ENCODE peak calls at places on chromosome 19, in eight cellular contexts. Z, P, A, E, Y, U, L and M are unnamed samples.

GRCh38 chr19:35109395-35110112 is 6.1 kb upstream of the FXYD3 start:
- DNase-seq in Z (no peak), P (no peak), A (no peak), E (no peak), Y (no peak), U (no peak), L (no peak), M (no peak)

GRCh38 chr19:47512183-47512947 is 2.5 kb downstream of the NAPA start:
- DNase-seq in Z (no peak), P (peak), A (no peak), E (no peak), Y (peak), U (no peak), L (peak), M (no peak)

GRCh38 chr19:3383121-3383722 is 16.8 kb downstream of the NFIC start:
- DNase-seq in Z (no peak), P (peak), A (no peak), E (no peak), Y (no peak), U (no peak), L (peak), M (peak)

GRCh38 chr19:18349524-18350128 is 9.2 kb downstream of the PGPEP1 start:
- DNase-seq in Z (peak), P (peak), A (no peak), E (peak), Y (no peak), U (no peak), L (peak), M (peak)

GRCh38 chr19:35013047-35013819 is 13.1 kb downstream of the GRAMD1A start:
- DNase-seq in Z (peak), P (peak), A (peak), E (peak), Y (no peak), U (peak), L (peak), M (peak)

GRCh38 chr19:42197375-42197817 is 20.1 kb downstream of the DEDD2 start:
- DNase-seq in Z (peak), P (no peak), A (no peak), E (no peak), Y (no peak), U (no peak), L (no peak), M (peak)

GRCh38 chr19:40240332-40240731 is 13.8 kb upstream of the CCNP start:
- DNase-seq in Z (no peak), P (no peak), A (no peak), E (no peak), Y (no peak), U (no peak), L (no peak), M (no peak)

GRCh38 chr19:43789029-43789428 is 8.3 kb upstream of the KCNN4 start:
- DNase-seq in Z (peak), P (no peak), A (no peak), E (no peak), Y (no peak), U (no peak), L (peak), M (peak)

GRCh38 chr19:17097593-17098126 is 22.1 kb downstream of the MYO9B start:
- DNase-seq in Z (no peak), P (no peak), A (no peak), E (no peak), Y (no peak), U (no peak), L (peak), M (peak)

GRCh38 chr19:45168767-45169351 is 8.1 kb upstream of the NKPD1 start:
- DNase-seq in Z (no peak), P (no peak), A (no peak), E (no peak), Y (no peak), U (no peak), L (no peak), M (peak)

GRCh38 chr19:38095411-38096308 is 128.4 kb downstream of the DPF1 start:
- DNase-seq in Z (peak), P (peak), A (peak), E (peak), Y (peak), U (peak), L (peak), M (no peak)

GRCh38 chr19:54164369-54165068 is 5.0 kb upstream of the LENG1 start:
- DNase-seq in Z (peak), P (peak), A (peak), E (no peak), Y (no peak), U (peak), L (no peak), M (no peak)

GRCh38 chr19:29785360-29785759 is 26.4 kb upstream of the CCNE1 start:
- DNase-seq in Z (no peak), P (no peak), A (no peak), E (no peak), Y (no peak), U (no peak), L (no peak), M (peak)

GRCh38 chr19:6767081-6767356 is 216 bp downstream of the SH2D3A start:
- DNase-seq in Z (no peak), P (no peak), A (no peak), E (no peak), Y (no peak), U (no peak), L (no peak), M (peak)

GRCh38 chr19:35363001-35363590 is 4.8 kb downstream of the FFAR3 start:
- DNase-seq in Z (no peak), P (no peak), A (no peak), E (no peak), Y (no peak), U (no peak), L (no peak), M (no peak)

GRCh38 chr19:1854542-1855039 is 6.3 kb upstream of the REXO1 start:
- DNase-seq in Z (peak), P (no peak), A (no peak), E (no peak), Y (no peak), U (no peak), L (no peak), M (no peak)

GRCh38 chr19:28956421-28956820 is 256.5 kb downstream of the UQCRFS1 start:
- DNase-seq in Z (no peak), P (no peak), A (no peak), E (no peak), Y (no peak), U (no peak), L (no peak), M (no peak)

GRCh38 chr19:12137541-12137940 is 2.6 kb downstream of the ZNF20 start:
- DNase-seq in Z (peak), P (no peak), A (no peak), E (no peak), Y (no peak), U (peak), L (peak), M (no peak)
- TF ChIP-seq CTCF in Z (no peak), P (no peak), A (no peak), E (no peak), Y (no peak), U (peak), L (peak), M (no peak)

GRCh38 chr19:12800873-12801465 is 631 bp downstream of the PRDX2 start:
- DNase-seq in Z (peak), P (no peak), A (no peak), E (no peak), Y (no peak), U (no peak), L (no peak), M (no peak)

GRCh38 chr19:12801466-12802266 is at the start of the genes PRDX2 and THSD8:
- DNase-seq in Z (peak), P (peak), A (peak), E (peak), Y (no peak), U (peak), L (peak), M (peak)

GRCh38 chr19:12802267-12803106 is 618 bp downstream of the THSD8 start:
- DNase-seq in Z (no peak), P (no peak), A (no peak), E (no peak), Y (no peak), U (no peak), L (peak), M (peak)

GRCh38 chr19:12804051-12804450 is 2.2 kb downstream of the THSD8 start:
- DNase-seq in Z (no peak), P (no peak), A (no peak), E (no peak), Y (no peak), U (no peak), L (no peak), M (no peak)

GRCh38 chr19:12806242-12807131 is at the start of gene RNASEH2A:
- DNase-seq in Z (peak), P (peak), A (peak), E (peak), Y (peak), U (peak), L (peak), M (peak)
- TF ChIP-seq CTCF in Z (no peak), P (peak), A (no peak), E (no peak), Y (no peak), U (no peak), L (no peak), M (no peak)

GRCh38 chr19:13069415-13070369 is 33.0 kb downstream of the LYL1 start:
- DNase-seq in Z (no peak), P (no peak), A (no peak), E (no peak), Y (no peak), U (no peak), L (no peak), M (no peak)
- TF ChIP-seq CTCF in Z (no peak), P (no peak), A (peak), E (no peak), Y (no peak), U (no peak), L (no peak), M (no peak)

GRCh38 chr19:16070366-16070990 is 5.8 kb upstream of the TPM4 start:
- DNase-seq in Z (no peak), P (no peak), A (no peak), E (peak), Y (no peak), U (peak), L (no peak), M (peak)
- TF ChIP-seq CTCF in Z (no peak), P (no peak), A (no peak), E (no peak), Y (no peak), U (peak), L (no peak), M (no peak)

GRCh38 chr19:33132021-33132420 is at the start of gene WDR88:
- DNase-seq in Z (peak), P (no peak), A (no peak), E (no peak), Y (no peak), U (no peak), L (no peak), M (no peak)

GRCh38 chr19:33132425-33132824 is 511 bp downstream of the WDR88 start:
- DNase-seq in Z (peak), P (no peak), A (no peak), E (no peak), Y (no peak), U (no peak), L (no peak), M (peak)

GRCh38 chr19:33134571-33135041 is 2.7 kb downstream of the WDR88 start:
- DNase-seq in Z (peak), P (no peak), A (no peak), E (no peak), Y (no peak), U (peak), L (no peak), M (peak)

GRCh38 chr19:33130433-33130832 is 1.5 kb upstream of the WDR88 start:
- DNase-seq in Z (no peak), P (no peak), A (no peak), E (no peak), Y (no peak), U (no peak), L (no peak), M (no peak)

DNA sequence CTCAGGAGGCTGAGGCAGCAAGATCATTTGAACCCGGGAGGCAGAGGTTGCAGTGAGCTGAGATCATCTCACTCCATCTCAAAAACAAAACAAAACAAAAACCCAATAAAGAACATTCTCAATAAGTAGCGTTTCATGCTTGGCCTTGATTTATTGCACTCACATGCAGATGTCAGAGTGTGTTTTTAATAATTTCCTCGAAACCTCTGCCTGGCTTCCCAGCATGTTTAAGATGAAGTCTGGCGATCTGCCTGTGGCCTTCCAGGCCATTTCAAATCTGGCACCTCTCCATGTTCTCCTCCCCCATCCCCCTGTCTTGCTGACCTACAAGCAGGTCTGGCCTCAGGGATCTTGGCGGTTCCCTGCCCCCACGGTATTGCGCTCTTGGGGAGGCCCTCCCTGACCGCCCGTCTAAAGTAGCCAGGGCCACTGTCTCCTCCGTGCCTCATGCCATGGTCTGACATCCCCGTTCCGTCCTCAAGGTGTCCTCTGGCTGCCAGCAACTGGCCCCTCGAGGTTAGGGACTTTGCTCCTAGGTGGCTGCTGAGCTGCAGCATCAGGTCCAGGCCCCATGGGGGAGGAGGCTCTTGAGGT is 1.6 kb downstream of the WDR88 start:
- DNase-seq in Z (peak), P (no peak), A (no peak), E (no peak), Y (no peak), U (no peak), L (peak), M (peak)
- TF ChIP-seq CTCF in Z (no peak), P (no peak), A (no peak), E (no peak), Y (no peak), U (no peak), L (no peak), M (no peak)

GRCh38 chr19:14786421-14786851 is 8.1 kb upstream of the ADGRE2 start:
- DNase-seq in Z (peak), P (no peak), A (no peak), E (no peak), Y (no peak), U (peak), L (no peak), M (peak)
- TF ChIP-seq CTCF in Z (peak), P (peak), A (peak), E (no peak), Y (peak), U (peak), L (peak), M (peak)